ENCODE peak calls at places on chromosome 9, in six cellular contexts. One of them, this sample, is unnamed.

GRCh38 chr9:125747765-125748510 is 765 bp downstream of the PBX3 start:
- DNase-seq in GM20000: peak; percentile 70
- DNase-seq in OCI-LY7: peak; percentile 27
- DNase-seq in body of pancreas: peak; percentile 36
- DNase-seq in psoas muscle: peak; percentile 51
- DNase-seq in epithelial cell of esophagus: peak; percentile 30
- DNase-seq in this sample: peak; percentile 52

GRCh38 chr9:99431103-99431502 is 209.0 kb downstream of the SEC61B start:
- DNase-seq in GM20000: no peak
- DNase-seq in OCI-LY7: no peak
- DNase-seq in body of pancreas: no peak
- DNase-seq in psoas muscle: no peak
- DNase-seq in epithelial cell of esophagus: peak; percentile 52
- DNase-seq in this sample: no peak

GRCh38 chr9:77453857-77454647 is 194.1 kb downstream of the GNA14 start:
- DNase-seq in GM20000: no peak
- DNase-seq in OCI-LY7: no peak
- DNase-seq in body of pancreas: peak; percentile 34
- DNase-seq in psoas muscle: no peak
- DNase-seq in epithelial cell of esophagus: no peak
- DNase-seq in this sample: no peak

GRCh38 chr9:133163559-133164208 is at the start of gene GBGT1:
- DNase-seq in GM20000: peak; percentile 79
- DNase-seq in OCI-LY7: peak; percentile 48
- DNase-seq in body of pancreas: peak; percentile 68
- DNase-seq in psoas muscle: peak; percentile 75
- DNase-seq in epithelial cell of esophagus: peak; percentile 14
- DNase-seq in this sample: peak; percentile 70

GRCh38 chr9:131668439-131669233 is 71.2 kb downstream of the RAPGEF1 start:
- DNase-seq in GM20000: peak; percentile 73
- DNase-seq in OCI-LY7: peak; percentile 61
- DNase-seq in body of pancreas: no peak
- DNase-seq in psoas muscle: no peak
- DNase-seq in epithelial cell of esophagus: no peak
- DNase-seq in this sample: no peak

GRCh38 chr9:108310202-108310601 is 545.6 kb downstream of the ACTL7B start:
- DNase-seq in GM20000: no peak
- DNase-seq in OCI-LY7: no peak
- DNase-seq in body of pancreas: no peak
- DNase-seq in psoas muscle: no peak
- DNase-seq in epithelial cell of esophagus: no peak
- DNase-seq in this sample: no peak

GRCh38 chr9:91771027-91771426 is 179.0 kb downstream of the ROR2 start:
- DNase-seq in GM20000: no peak
- DNase-seq in OCI-LY7: peak; percentile 6
- DNase-seq in body of pancreas: peak; percentile 52
- DNase-seq in psoas muscle: peak; percentile 36
- DNase-seq in epithelial cell of esophagus: peak; percentile 59
- DNase-seq in this sample: no peak

GRCh38 chr9:34513567-34514214 is 9.1 kb downstream of the ENHO start:
- DNase-seq in GM20000: no peak
- DNase-seq in OCI-LY7: peak; percentile 13
- DNase-seq in body of pancreas: no peak
- DNase-seq in psoas muscle: no peak
- DNase-seq in epithelial cell of esophagus: no peak
- DNase-seq in this sample: no peak

GRCh38 chr9:136225748-136226679 is 19.6 kb downstream of the QSOX2 start:
- DNase-seq in GM20000: peak; percentile 90
- DNase-seq in OCI-LY7: peak; percentile 90
- DNase-seq in body of pancreas: peak; percentile 73
- DNase-seq in psoas muscle: peak; percentile 41
- DNase-seq in epithelial cell of esophagus: peak; percentile 81
- DNase-seq in this sample: peak; percentile 70

GRCh38 chr9:127256324-127256723 is 8.2 kb upstream of the GARNL3 start:
- DNase-seq in GM20000: no peak
- DNase-seq in OCI-LY7: no peak
- DNase-seq in body of pancreas: no peak
- DNase-seq in psoas muscle: no peak
- DNase-seq in epithelial cell of esophagus: no peak
- DNase-seq in this sample: no peak

GRCh38 chr9:107439991-107440456 is 49.5 kb downstream of the KLF4 start:
- DNase-seq in GM20000: no peak
- DNase-seq in OCI-LY7: no peak
- DNase-seq in body of pancreas: no peak
- DNase-seq in psoas muscle: no peak
- DNase-seq in epithelial cell of esophagus: no peak
- DNase-seq in this sample: no peak

GRCh38 chr9:12403721-12404120 is 289.5 kb upstream of the TYRP1 start:
- DNase-seq in GM20000: no peak
- DNase-seq in OCI-LY7: no peak
- DNase-seq in body of pancreas: no peak
- DNase-seq in psoas muscle: no peak
- DNase-seq in epithelial cell of esophagus: no peak
- DNase-seq in this sample: no peak

GRCh38 chr9:18569941-18570630 is 96.1 kb downstream of the ADAMTSL1 start:
- DNase-seq in GM20000: no peak
- DNase-seq in OCI-LY7: no peak
- DNase-seq in body of pancreas: no peak
- DNase-seq in psoas muscle: no peak
- DNase-seq in epithelial cell of esophagus: peak; percentile 46
- DNase-seq in this sample: no peak

GRCh38 chr9:86326536-86326935 is 27.7 kb downstream of the TUT7 start:
- DNase-seq in GM20000: no peak
- DNase-seq in OCI-LY7: no peak
- DNase-seq in body of pancreas: no peak
- DNase-seq in psoas muscle: no peak
- DNase-seq in epithelial cell of esophagus: no peak
- DNase-seq in this sample: no peak

GRCh38 chr9:130939405-130939941 is 426 bp upstream of the FIBCD1 start:
- DNase-seq in GM20000: peak; percentile 74
- DNase-seq in OCI-LY7: no peak
- DNase-seq in body of pancreas: no peak
- DNase-seq in psoas muscle: no peak
- DNase-seq in epithelial cell of esophagus: peak; percentile 32
- DNase-seq in this sample: no peak

DNA sequence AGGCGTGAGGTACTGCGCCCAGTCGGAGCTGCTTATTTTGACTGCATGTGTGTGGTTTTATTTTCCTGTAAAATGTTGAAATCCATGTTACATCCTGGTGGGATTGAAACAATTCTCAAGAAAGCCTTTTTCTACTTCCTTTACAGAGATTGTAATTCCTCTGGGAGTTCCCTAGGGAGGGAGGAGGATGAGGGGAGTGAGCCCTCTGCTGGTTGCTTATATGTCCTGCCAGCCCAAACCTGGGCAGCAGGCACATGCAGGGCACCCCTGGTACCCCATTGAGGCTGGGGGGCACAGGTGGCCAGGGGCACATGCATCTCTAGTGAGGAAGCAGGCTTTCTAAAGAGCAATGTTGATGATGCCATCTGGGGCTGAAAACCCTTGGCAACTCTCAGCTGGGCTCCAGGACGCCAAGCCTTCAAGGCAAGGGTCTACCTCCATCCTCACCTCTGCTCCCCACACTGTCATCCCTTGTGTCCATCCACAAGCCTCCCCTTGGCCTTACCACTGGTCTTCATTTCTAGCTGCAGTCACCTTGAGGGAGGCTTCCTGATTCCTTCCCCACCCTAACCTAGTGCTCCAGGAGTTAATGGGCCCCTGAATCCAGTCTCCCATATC is 84.7 kb upstream of the TNFSF8 start:
- DNase-seq in GM20000: no peak
- DNase-seq in OCI-LY7: peak; percentile 52
- DNase-seq in body of pancreas: peak; percentile 32
- DNase-seq in psoas muscle: no peak
- DNase-seq in epithelial cell of esophagus: peak; percentile 69
- DNase-seq in this sample: no peak
- TF ChIP-seq CTCF in GM20000: peak; percentile 55
- TF ChIP-seq CTCF in OCI-LY7: peak; percentile 85
- TF ChIP-seq CTCF in body of pancreas: peak; percentile 36
- TF ChIP-seq CTCF in psoas muscle: peak; percentile 38
- TF ChIP-seq CTCF in epithelial cell of esophagus: peak; percentile 81
- TF ChIP-seq CTCF in this sample: no peak

GRCh38 chr9:21155501-21155900 is 11.0 kb downstream of the IFNA21 start:
- DNase-seq in GM20000: no peak
- DNase-seq in OCI-LY7: no peak
- DNase-seq in body of pancreas: no peak
- DNase-seq in psoas muscle: no peak
- DNase-seq in epithelial cell of esophagus: peak; percentile 31
- DNase-seq in this sample: no peak

DNA sequence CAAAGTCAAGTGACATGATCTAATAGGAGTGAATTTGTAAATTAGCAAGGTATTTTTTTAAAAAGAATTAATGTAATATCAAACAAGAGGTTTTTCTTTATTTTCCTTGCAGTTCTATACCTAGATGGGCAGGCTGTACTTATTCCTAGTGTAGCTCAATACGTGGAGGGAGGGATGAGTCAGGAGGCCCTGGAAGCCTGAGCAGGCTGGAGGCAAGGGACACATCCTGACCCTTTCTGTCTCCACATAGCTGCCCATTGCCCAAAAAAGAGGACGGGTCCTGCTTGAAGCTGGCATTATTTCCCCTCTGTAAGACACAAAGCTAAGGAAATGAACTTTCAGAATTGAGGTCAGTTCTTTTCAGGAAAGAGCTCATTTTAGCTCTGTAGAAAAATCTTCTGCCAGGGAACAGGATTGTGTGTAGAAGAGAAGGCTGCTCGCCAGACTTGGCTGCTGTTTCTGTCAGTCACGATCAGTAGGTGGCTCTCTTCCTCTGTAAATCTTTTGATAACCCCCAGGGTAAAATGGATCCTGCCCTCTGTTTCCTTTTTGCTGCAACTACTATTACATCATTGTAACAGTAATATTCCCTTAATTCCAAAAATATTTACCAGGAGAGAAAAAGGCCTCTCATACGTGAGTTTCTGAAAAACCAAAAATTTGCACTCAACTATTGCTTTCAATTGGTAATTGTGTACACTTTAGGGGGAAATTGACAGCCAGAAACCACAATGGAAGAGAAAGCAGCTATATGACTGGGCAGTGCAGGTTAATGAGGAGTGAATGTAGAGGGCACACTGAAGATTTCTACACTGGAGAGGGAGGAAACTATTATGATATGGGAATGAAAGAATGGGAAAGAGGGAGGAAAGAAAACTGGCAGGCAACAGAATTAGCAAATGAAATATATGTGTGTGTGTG is 12.3 kb upstream of the IFNW1 start:
- DNase-seq in GM20000: peak; percentile 38
- DNase-seq in OCI-LY7: peak; percentile 4
- DNase-seq in body of pancreas: no peak
- DNase-seq in psoas muscle: no peak
- DNase-seq in epithelial cell of esophagus: peak; percentile 48
- DNase-seq in this sample: no peak
- TF ChIP-seq CTCF in GM20000: peak; percentile 15
- TF ChIP-seq CTCF in OCI-LY7: peak; percentile 55
- TF ChIP-seq CTCF in body of pancreas: no peak
- TF ChIP-seq CTCF in psoas muscle: no peak
- TF ChIP-seq CTCF in epithelial cell of esophagus: peak; percentile 23
- TF ChIP-seq CTCF in this sample: no peak

DNA sequence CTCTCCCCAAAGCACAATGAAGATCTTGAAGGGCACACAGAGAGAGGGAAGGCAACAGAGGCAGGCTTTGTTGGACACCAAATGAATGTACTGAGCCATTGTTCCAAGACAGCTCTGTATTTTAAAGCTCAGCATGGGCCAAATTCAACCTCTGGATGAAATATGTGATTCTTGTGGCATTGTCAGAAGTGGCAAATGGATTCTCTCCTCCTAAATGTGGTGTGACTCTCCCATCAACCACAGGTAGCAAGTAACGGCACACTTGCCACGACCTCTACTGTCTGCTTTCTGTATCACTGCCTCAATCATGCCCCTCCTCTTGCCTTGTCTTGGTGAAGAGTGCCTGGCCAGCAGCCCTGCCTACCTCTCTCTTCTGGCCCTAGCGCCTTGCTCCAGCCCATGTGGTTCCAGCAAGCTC is 6.1 kb upstream of the MOB3B start:
- DNase-seq in GM20000: no peak
- DNase-seq in OCI-LY7: peak; percentile 16
- DNase-seq in body of pancreas: no peak
- DNase-seq in psoas muscle: no peak
- DNase-seq in epithelial cell of esophagus: peak; percentile 57
- DNase-seq in this sample: no peak
- TF ChIP-seq CTCF in GM20000: no peak
- TF ChIP-seq CTCF in OCI-LY7: peak; percentile 64
- TF ChIP-seq CTCF in body of pancreas: no peak
- TF ChIP-seq CTCF in psoas muscle: no peak
- TF ChIP-seq CTCF in epithelial cell of esophagus: peak; percentile 35
- TF ChIP-seq CTCF in this sample: no peak

GRCh38 chr9:38031594-38031993 is 37.4 kb downstream of the SHB start:
- DNase-seq in GM20000: no peak
- DNase-seq in OCI-LY7: no peak
- DNase-seq in body of pancreas: no peak
- DNase-seq in psoas muscle: no peak
- DNase-seq in epithelial cell of esophagus: no peak
- DNase-seq in this sample: no peak

GRCh38 chr9:38027714-38028113 is 41.3 kb downstream of the SHB start:
- DNase-seq in GM20000: no peak
- DNase-seq in OCI-LY7: no peak
- DNase-seq in body of pancreas: no peak
- DNase-seq in psoas muscle: no peak
- DNase-seq in epithelial cell of esophagus: no peak
- DNase-seq in this sample: no peak

GRCh38 chr9:38032266-38032830 is 36.7 kb downstream of the SHB start:
- DNase-seq in GM20000: no peak
- DNase-seq in OCI-LY7: peak; percentile 10
- DNase-seq in body of pancreas: peak; percentile 80
- DNase-seq in psoas muscle: no peak
- DNase-seq in epithelial cell of esophagus: peak; percentile 59
- DNase-seq in this sample: no peak

GRCh38 chr9:38029923-38030638 is 38.9 kb downstream of the SHB start:
- DNase-seq in GM20000: peak; percentile 38
- DNase-seq in OCI-LY7: no peak
- DNase-seq in body of pancreas: no peak
- DNase-seq in psoas muscle: no peak
- DNase-seq in epithelial cell of esophagus: no peak
- DNase-seq in this sample: no peak

DNA sequence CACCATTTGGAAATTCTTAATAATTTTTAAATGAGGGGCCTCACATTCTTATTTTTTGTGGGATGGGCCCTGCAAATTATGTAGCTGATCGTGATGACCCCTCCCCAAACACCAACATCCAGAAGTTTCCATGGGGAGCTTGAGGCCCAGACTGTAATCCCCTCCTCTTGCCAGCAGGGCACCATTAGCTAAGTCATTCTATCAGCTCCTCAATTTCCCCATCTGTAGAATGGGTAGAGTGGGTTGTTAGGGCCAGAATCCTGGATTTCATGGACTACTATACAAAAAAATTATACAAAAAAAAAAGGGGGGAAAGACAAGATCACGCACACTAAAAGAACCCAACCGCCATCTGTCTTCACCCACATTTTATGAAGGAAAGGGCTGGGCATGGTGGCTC is 38.4 kb downstream of the SHB start:
- DNase-seq in GM20000: no peak
- DNase-seq in OCI-LY7: no peak
- DNase-seq in body of pancreas: no peak
- DNase-seq in psoas muscle: no peak
- DNase-seq in epithelial cell of esophagus: no peak
- DNase-seq in this sample: no peak
- TF ChIP-seq CTCF in GM20000: no peak
- TF ChIP-seq CTCF in OCI-LY7: no peak
- TF ChIP-seq CTCF in body of pancreas: no peak
- TF ChIP-seq CTCF in psoas muscle: no peak
- TF ChIP-seq CTCF in epithelial cell of esophagus: peak; percentile 18
- TF ChIP-seq CTCF in this sample: no peak

This sample was measured in activated B cell treated with CpG ODN at 0.5 μM for 24 hours.